ENCODE peak calls at places on chromosomes 1 and 21, in seven cellular contexts. G is NCI-H345; M is M059J; F is CD4-positive, CD25-positive, alpha-beta regulatory T cell; N is cardiac fibroblast; E is left ventricle myocardium superior; U is T-helper 2 cell. L is an unnamed sample.

GRCh38 chr1:147236959-147237791 is 5.3 kb upstream of the CHD1L start:
- DNase-seq in N (no peak), F (no peak), M (no peak), E (no peak), G (no peak), U (no peak), L (peak)

GRCh38 chr21:27246741-27247140 is 279.9 kb upstream of the ADAMTS5 start:
- DNase-seq in N (peak), M (peak), E (no peak), F (no peak), G (no peak), U (no peak), L (no peak)

GRCh38 chr1:30342535-30343141 is 380.7 kb downstream of the MATN1 start:
- DNase-seq in M (no peak), E (no peak), N (no peak), G (no peak), F (no peak), U (no peak), L (no peak)

GRCh38 chr1:234975122-234975940 is 153.3 kb downstream of the TOMM20 start:
- DNase-seq in G (peak), E (no peak), M (peak), F (no peak), N (peak), U (no peak), L (peak)

GRCh38 chr1:182718311-182718710 is 33.9 kb upstream of the RGS8 start:
- DNase-seq in G (no peak), N (no peak), E (no peak), F (no peak), U (no peak), M (no peak), L (no peak)

GRCh38 chr1:227006397-227006796 is 66.3 kb downstream of the COQ8A start:
- DNase-seq in N (no peak), G (no peak), E (no peak), U (no peak), M (no peak), F (no peak), L (no peak)

GRCh38 chr21:29145354-29145782 is 14.9 kb downstream of the MAP3K7CL start:
- DNase-seq in G (no peak), U (no peak), M (peak), N (peak), F (no peak), E (no peak), L (no peak)

GRCh38 chr1:193408782-193409293 is 222.4 kb upstream of the B3GALT2 start:
- DNase-seq in E (peak), N (peak), U (no peak), M (peak), F (no peak), G (no peak), L (no peak)

GRCh38 chr1:24946861-24947658 is 17.0 kb upstream of the RUNX3 start:
- DNase-seq in F (no peak), E (no peak), U (no peak), N (no peak), G (no peak), M (peak), L (no peak)

GRCh38 chr1:223556414-223557124 is 108.9 kb downstream of the CAPN8 start:
- DNase-seq in E (no peak), U (no peak), M (peak), F (no peak), G (peak), N (peak), L (peak)

GRCh38 chr1:2353907-2354438 is 37.4 kb downstream of the MORN1 start:
- DNase-seq in F (no peak), M (no peak), G (no peak), E (no peak), N (no peak), U (no peak), L (no peak)

GRCh38 chr1:121443131-121443530 is 258.4 kb downstream of the SRGAP2C start:
- DNase-seq in N (no peak), U (no peak), M (peak), G (no peak), F (no peak), E (no peak), L (no peak)

GRCh38 chr1:74053407-74053806 is 144.6 kb downstream of the LRRIQ3 start:
- DNase-seq in G (no peak), M (no peak), F (no peak), U (no peak), N (no peak), E (no peak), L (no peak)

GRCh38 chr1:17768651-17769241 is 13.6 kb downstream of the ACTL8 start:
- DNase-seq in E (peak), M (peak), N (peak), U (no peak), F (no peak), G (no peak), L (no peak)

L was measured in NCI-H774.